ENCODE peak calls at places on chromosomes 11 and 22, in ten cellular contexts. One of them, this sample, is unnamed.

GRCh38 chr11:111586305-111586915 is 15.8 kb upstream of the SIK2 start:
- DNase-seq in HS-5: no peak
- DNase-seq in heart left ventricle: no peak
- DNase-seq in activated T-cell treated with anti-CD3 and anti-CD28 coated beads for 1 hour: peak
- DNase-seq in substantia nigra: no peak
- DNase-seq in GM18507: no peak
- DNase-seq in stimulated activated CD4-positive, alpha-beta T cell treated with anti-CD3 and anti-CD28 coated beads, Interleukin-4, amount 100 ng/mL, for 24 hours: peak
- DNase-seq in psoas muscle: no peak
- DNase-seq in neural crest cell: peak
- DNase-seq in A549: no peak
- DNase-seq in this sample: no peak

GRCh38 chr11:107787733-107788132 is 70.9 kb downstream of the SLC35F2 start:
- DNase-seq in HS-5: no peak
- DNase-seq in A549: no peak
- DNase-seq in stimulated activated CD4-positive, alpha-beta T cell treated with anti-CD3 and anti-CD28 coated beads, Interleukin-4, amount 100 ng/mL, for 24 hours: no peak
- DNase-seq in substantia nigra: no peak
- DNase-seq in psoas muscle: no peak
- DNase-seq in neural crest cell: no peak
- DNase-seq in activated T-cell treated with anti-CD3 and anti-CD28 coated beads for 1 hour: no peak
- DNase-seq in heart left ventricle: no peak
- DNase-seq in GM18507: no peak
- DNase-seq in this sample: no peak

GRCh38 chr22:35561796-35562526 is 21.3 kb downstream of the RASD2 start:
- DNase-seq in neural crest cell: no peak
- DNase-seq in heart left ventricle: no peak
- DNase-seq in psoas muscle: no peak
- DNase-seq in GM18507: no peak
- DNase-seq in HS-5: peak
- DNase-seq in activated T-cell treated with anti-CD3 and anti-CD28 coated beads for 1 hour: no peak
- DNase-seq in substantia nigra: no peak
- DNase-seq in stimulated activated CD4-positive, alpha-beta T cell treated with anti-CD3 and anti-CD28 coated beads, Interleukin-4, amount 100 ng/mL, for 24 hours: no peak
- DNase-seq in A549: peak
- DNase-seq in this sample: no peak

GRCh38 chr22:50702821-50703725 is 30.4 kb downstream of the SHANK3 start:
- DNase-seq in substantia nigra: no peak
- DNase-seq in A549: no peak
- DNase-seq in activated T-cell treated with anti-CD3 and anti-CD28 coated beads for 1 hour: no peak
- DNase-seq in psoas muscle: no peak
- DNase-seq in GM18507: no peak
- DNase-seq in heart left ventricle: peak
- DNase-seq in stimulated activated CD4-positive, alpha-beta T cell treated with anti-CD3 and anti-CD28 coated beads, Interleukin-4, amount 100 ng/mL, for 24 hours: no peak
- DNase-seq in neural crest cell: no peak
- DNase-seq in HS-5: no peak
- DNase-seq in this sample: no peak

GRCh38 chr11:61682093-61682732 is 2.0 kb downstream of the DAGLA start:
- DNase-seq in psoas muscle: peak
- DNase-seq in A549: no peak
- DNase-seq in neural crest cell: no peak
- DNase-seq in GM18507: no peak
- DNase-seq in stimulated activated CD4-positive, alpha-beta T cell treated with anti-CD3 and anti-CD28 coated beads, Interleukin-4, amount 100 ng/mL, for 24 hours: no peak
- DNase-seq in substantia nigra: no peak
- DNase-seq in activated T-cell treated with anti-CD3 and anti-CD28 coated beads for 1 hour: no peak
- DNase-seq in HS-5: no peak
- DNase-seq in heart left ventricle: peak
- DNase-seq in this sample: peak

GRCh38 chr22:36235585-36235984 is 3.7 kb downstream of the APOL2 start:
- DNase-seq in psoas muscle: no peak
- DNase-seq in activated T-cell treated with anti-CD3 and anti-CD28 coated beads for 1 hour: no peak
- DNase-seq in GM18507: no peak
- DNase-seq in stimulated activated CD4-positive, alpha-beta T cell treated with anti-CD3 and anti-CD28 coated beads, Interleukin-4, amount 100 ng/mL, for 24 hours: no peak
- DNase-seq in substantia nigra: no peak
- DNase-seq in HS-5: no peak
- DNase-seq in neural crest cell: no peak
- DNase-seq in A549: no peak
- DNase-seq in heart left ventricle: no peak
- DNase-seq in this sample: no peak

GRCh38 chr11:15590131-15590530 is 475.4 kb downstream of the INSC start:
- DNase-seq in activated T-cell treated with anti-CD3 and anti-CD28 coated beads for 1 hour: no peak
- DNase-seq in heart left ventricle: no peak
- DNase-seq in HS-5: no peak
- DNase-seq in substantia nigra: no peak
- DNase-seq in stimulated activated CD4-positive, alpha-beta T cell treated with anti-CD3 and anti-CD28 coated beads, Interleukin-4, amount 100 ng/mL, for 24 hours: no peak
- DNase-seq in GM18507: no peak
- DNase-seq in neural crest cell: no peak
- DNase-seq in psoas muscle: no peak
- DNase-seq in A549: no peak
- DNase-seq in this sample: no peak

GRCh38 chr11:100709233-100709999 is 22.3 kb downstream of the ARHGAP42 start:
- DNase-seq in activated T-cell treated with anti-CD3 and anti-CD28 coated beads for 1 hour: no peak
- DNase-seq in stimulated activated CD4-positive, alpha-beta T cell treated with anti-CD3 and anti-CD28 coated beads, Interleukin-4, amount 100 ng/mL, for 24 hours: no peak
- DNase-seq in psoas muscle: no peak
- DNase-seq in A549: no peak
- DNase-seq in GM18507: no peak
- DNase-seq in HS-5: no peak
- DNase-seq in heart left ventricle: no peak
- DNase-seq in substantia nigra: no peak
- DNase-seq in neural crest cell: no peak
- DNase-seq in this sample: no peak

GRCh38 chr11:79150320-79150719 is 290.5 kb downstream of the TENM4 start:
- DNase-seq in HS-5: no peak
- DNase-seq in psoas muscle: no peak
- DNase-seq in activated T-cell treated with anti-CD3 and anti-CD28 coated beads for 1 hour: no peak
- DNase-seq in heart left ventricle: no peak
- DNase-seq in substantia nigra: no peak
- DNase-seq in A549: no peak
- DNase-seq in GM18507: no peak
- DNase-seq in stimulated activated CD4-positive, alpha-beta T cell treated with anti-CD3 and anti-CD28 coated beads, Interleukin-4, amount 100 ng/mL, for 24 hours: no peak
- DNase-seq in neural crest cell: no peak
- DNase-seq in this sample: no peak

GRCh38 chr22:17159504-17159951 is 451 bp upstream of the HDHD5 start:
- DNase-seq in substantia nigra: peak
- DNase-seq in psoas muscle: peak
- DNase-seq in stimulated activated CD4-positive, alpha-beta T cell treated with anti-CD3 and anti-CD28 coated beads, Interleukin-4, amount 100 ng/mL, for 24 hours: peak
- DNase-seq in neural crest cell: no peak
- DNase-seq in GM18507: no peak
- DNase-seq in activated T-cell treated with anti-CD3 and anti-CD28 coated beads for 1 hour: peak
- DNase-seq in HS-5: no peak
- DNase-seq in A549: peak
- DNase-seq in heart left ventricle: peak
- DNase-seq in this sample: peak